ENCODE peak calls at places on chromosomes 12 and 14, in ten cellular contexts. U is SHP77, C is ELF-1, W is NCI-H345, A is cardiac fibroblast, P is ecto neural progenitor cell, X is iris pigment epithelial cell, D is hippocampal formation, Q is ureter, S is cortex of kidney. V is an unnamed sample.

GRCh38 chr14:51554953-51555352 is 96.8 kb upstream of the FRMD6 start:
- DNase-seq in X (peak; percentile 54), Q (no peak), U (no peak), A (peak; percentile 78), S (no peak), P (no peak), W (no peak), C (no peak), D (no peak), V (no peak)

GRCh38 chr14:43687866-43688265 is 819.2 kb downstream of the FSCB start:
- DNase-seq in C (no peak), U (no peak), A (peak; percentile 31), X (peak; percentile 27), P (no peak), S (no peak), D (no peak), Q (no peak), W (no peak), V (no peak)

GRCh38 chr14:68140111-68140741 is 320.6 kb downstream of the RAD51B start:
- DNase-seq in Q (peak; percentile 65), U (no peak), C (peak; percentile 73), X (peak; percentile 97), P (no peak), W (peak; percentile 7), D (no peak), A (peak; percentile 98), S (no peak), V (peak; percentile 91)

GRCh38 chr12:103829092-103829491 is 11.9 kb downstream of the NT5DC3 start:
- DNase-seq in X (no peak), A (no peak), D (no peak), C (no peak), P (no peak), U (no peak), S (no peak), W (no peak), Q (no peak), V (no peak)

GRCh38 chr14:54566410-54567223 is at the start of gene SAMD4A:
- DNase-seq in U (no peak), X (peak; percentile 91), S (no peak), C (peak; percentile 87), P (peak; percentile 84), W (peak; percentile 54), A (peak; percentile 88), D (peak; percentile 68), Q (peak; percentile 82), V (peak; percentile 92)

GRCh38 chr12:131711551-131712205 is 788 bp downstream of the SFSWAP start:
- DNase-seq in W (no peak), D (no peak), C (peak; percentile 11), U (peak; percentile 1), X (no peak), P (no peak), A (no peak), S (no peak), Q (no peak), V (no peak)

GRCh38 chr14:21913759-21914158 is 240.1 kb upstream of the OR4E1 start:
- DNase-seq in W (peak; percentile 36), U (peak; percentile 85), X (peak; percentile 85), Q (peak; percentile 60), P (peak; percentile 72), C (peak; percentile 83), D (peak; percentile 17), A (peak; percentile 77), S (no peak), V (peak; percentile 90)

GRCh38 chr14:25303934-25304333 is 254.0 kb upstream of the STXBP6 start:
- DNase-seq in Q (no peak), D (no peak), X (no peak), P (no peak), C (no peak), W (no peak), U (no peak), S (no peak), A (no peak), V (no peak)

GRCh38 chr12:45988259-45988658 is 2.1 kb downstream of the SCAF11 start:
- DNase-seq in Q (no peak), X (peak; percentile 71), P (no peak), D (no peak), A (peak; percentile 62), C (no peak), S (no peak), W (no peak), U (no peak), V (no peak)

GRCh38 chr12:58608711-58609110 is 311.6 kb downstream of the LRIG3 start:
- DNase-seq in U (no peak), X (peak; percentile 35), C (no peak), Q (no peak), P (no peak), W (no peak), S (no peak), D (no peak), A (no peak), V (no peak)

GRCh38 chr12:13022737-13023370 is 21.3 kb upstream of the FAM234B start:
- DNase-seq in C (no peak), X (no peak), S (no peak), A (peak; percentile 15), D (no peak), U (no peak), W (no peak), Q (no peak), P (no peak), V (no peak)

GRCh38 chr12:53287741-53288216 is 7.6 kb upstream of the PFDN5 start:
- DNase-seq in U (peak; percentile 34), C (peak; percentile 80), D (peak; percentile 34), A (peak; percentile 68), Q (peak; percentile 75), P (peak; percentile 72), S (no peak), X (peak; percentile 51), W (peak; percentile 38), V (peak; percentile 85)

GRCh38 chr14:95961481-95961880 is 77.7 kb upstream of the C14orf132 start:
- DNase-seq in X (no peak), U (no peak), Q (no peak), S (no peak), W (no peak), A (no peak), C (peak; percentile 63), P (no peak), D (no peak), V (peak; percentile 88)

GRCh38 chr12:81208193-81208946 is 130.5 kb downstream of the ACSS3 start:
- DNase-seq in C (no peak), U (peak; percentile 38), P (no peak), W (peak; percentile 68), D (no peak), X (no peak), A (peak; percentile 23), S (no peak), Q (no peak), V (no peak)

GRCh38 chr12:53224897-53225634 is 6.9 kb downstream of the RARG start:
- DNase-seq in X (no peak), P (peak; percentile 53), U (no peak), C (no peak), A (peak; percentile 23), S (no peak), D (no peak), Q (no peak), W (no peak), V (peak; percentile 62)

GRCh38 chr12:10031771-10032175 is 1.3 kb downstream of the CLEC9A start:
- DNase-seq in U (no peak), D (no peak), P (no peak), Q (no peak), X (peak; percentile 89), A (peak; percentile 96), W (no peak), S (no peak), C (peak; percentile 15), V (peak; percentile 70)

GRCh38 chr12:75720807-75721206 is 209.4 kb upstream of the KRR1 start:
- DNase-seq in A (no peak), X (no peak), S (no peak), W (peak; percentile 67), D (peak; percentile 1), C (peak; percentile 74), U (peak; percentile 32), P (no peak), Q (no peak), V (peak; percentile 88)

V was measured in islet precursor cell.